ENCODE peak calls at places on chromosomes 4 and X, in eight cellular contexts. Q is T-cell; X is mucosa of gallbladder; E is naive thymus-derived CD4-positive, alpha-beta T cell; Z is mesenchymal stem cell; D is stimulated activated naive CD8-positive, alpha-beta T cell treated with anti-CD3 and anti-CD28 coated beads, Interleukin-15, Interleukin-2, amounts not matched to agents 100 U/mL and 50 U/mL, for 24 hours; P is ovary; R is smooth muscle cell of the brain vasculature. O is an unnamed sample.

GRCh38 chr4:108754327-108754726 is 8.5 kb downstream of the ETNPPL start:
- DNase-seq in Z (no peak), Q (no peak), E (no peak), D (no peak), P (no peak), R (no peak), X (no peak), O (no peak)

GRCh38 chr4:73208376-73208775 is 50.2 kb downstream of the ANKRD17 start:
- DNase-seq in Q (no peak), P (no peak), R (no peak), Z (peak), E (no peak), X (no peak), D (no peak), O (peak)

GRCh38 chrX:137423241-137423640 is 142.7 kb upstream of the ZIC3 start:
- DNase-seq in Z (no peak), X (no peak), E (no peak), R (no peak), D (no peak), Q (no peak), P (no peak), O (no peak)

GRCh38 chr4:72582853-72583252 is 13.8 kb upstream of the ADAMTS3 start:
- DNase-seq in X (no peak), P (no peak), E (no peak), Q (no peak), Z (no peak), D (no peak), R (no peak), O (no peak)

GRCh38 chr4:169231647-169232262 is 39.0 kb downstream of the SH3RF1 start:
- DNase-seq in Z (no peak), P (no peak), E (no peak), Q (no peak), R (no peak), D (no peak), X (no peak), O (peak)

GRCh38 chrX:108735087-108735679 is 1.2 kb downstream of the IRS4 start:
- DNase-seq in Z (no peak), E (no peak), X (no peak), D (no peak), R (no peak), Q (no peak), P (peak), O (no peak)

GRCh38 chrX:82125103-82125502 is 923.2 kb downstream of the SH3BGRL start:
- DNase-seq in E (no peak), Q (no peak), Z (no peak), R (no peak), X (no peak), D (no peak), P (no peak), O (no peak)

GRCh38 chr4:45770958-45771357 is 352.9 kb downstream of the GABRG1 start:
- DNase-seq in X (no peak), D (no peak), E (no peak), Z (no peak), Q (no peak), P (no peak), R (no peak), O (no peak)

GRCh38 chr4:103272174-103272573 is 74.0 kb upstream of the CENPE start:
- DNase-seq in Z (no peak), R (no peak), P (no peak), E (no peak), D (no peak), X (no peak), Q (no peak), O (no peak)

GRCh38 chr4:37763831-37764230 is 62.7 kb upstream of the PGM2 start:
- DNase-seq in D (no peak), Z (peak), X (no peak), Q (no peak), P (no peak), R (no peak), E (no peak), O (no peak)

GRCh38 chr4:126678608-126679007 is 954.1 kb upstream of the INTU start:
- DNase-seq in Z (no peak), E (no peak), D (no peak), P (no peak), Q (no peak), X (no peak), R (no peak), O (no peak)

GRCh38 chrX:68829594-68830485 is 1.0 kb downstream of the EFNB1 start:
- DNase-seq in D (peak), R (no peak), E (no peak), Q (peak), Z (peak), P (no peak), X (peak), O (no peak)

GRCh38 chr4:87375719-87376291 is 15.2 kb downstream of the HSD17B11 start:
- DNase-seq in D (no peak), R (peak), E (peak), Z (peak), X (peak), Q (no peak), P (peak), O (peak)

GRCh38 chr4:40087799-40088366 is 31.2 kb downstream of the N4BP2 start:
- DNase-seq in Q (no peak), E (no peak), X (no peak), P (no peak), R (no peak), Z (no peak), D (no peak), O (no peak)

GRCh38 chrX:45803383-45803921 is 602.8 kb upstream of the DIPK2B start:
- DNase-seq in D (peak), R (no peak), Q (no peak), Z (peak), P (no peak), X (no peak), E (no peak), O (peak)

GRCh38 chr4:184345573-184345922 is 127.9 kb upstream of the ENPP6 start:
- DNase-seq in P (no peak), Z (peak), R (no peak), Q (no peak), X (peak), E (no peak), D (no peak), O (no peak)

GRCh38 chr4:152709675-152710438 is 30.1 kb upstream of the TMEM154 start:
- DNase-seq in Q (no peak), D (no peak), R (no peak), E (no peak), Z (no peak), P (no peak), X (no peak), O (peak)

GRCh38 chr4:99645638-99646037 is 12.0 kb downstream of the C4orf54 start:
- DNase-seq in Q (no peak), D (no peak), R (no peak), E (no peak), P (no peak), X (no peak), Z (no peak), O (no peak)

GRCh38 chr4:25936696-25937095 is 22.7 kb downstream of the SMIM20 start:
- DNase-seq in E (no peak), Z (no peak), Q (no peak), P (no peak), X (no peak), R (no peak), D (no peak), O (no peak)

GRCh38 chr4:11189756-11190155 is 238.9 kb downstream of the HS3ST1 start:
- DNase-seq in D (no peak), P (no peak), X (no peak), E (no peak), Q (no peak), Z (no peak), R (no peak), O (no peak)

GRCh38 chrX:148784859-148785655 is 284.6 kb downstream of the AFF2 start:
- DNase-seq in P (no peak), X (no peak), Q (no peak), D (no peak), R (no peak), E (no peak), Z (no peak), O (no peak)

GRCh38 chr4:118954246-118954645 is 65.6 kb downstream of the SYNPO2 start:
- DNase-seq in E (no peak), X (no peak), Q (no peak), R (no peak), P (no peak), D (no peak), Z (peak), O (no peak)

GRCh38 chr4:35189988-35190613 is 1054.2 kb downstream of the ARAP2 start:
- DNase-seq in R (no peak), X (no peak), Z (no peak), D (no peak), E (no peak), Q (no peak), P (no peak), O (no peak)

GRCh38 chr4:104395219-104395618 is 99.5 kb downstream of the CXXC4 start:
- DNase-seq in P (no peak), E (no peak), D (no peak), Z (peak), X (no peak), Q (no peak), R (no peak), O (no peak)

GRCh38 chr4:78779280-78779679 is 3.1 kb downstream of the BMP2K start:
- DNase-seq in E (no peak), P (no peak), Q (no peak), Z (peak), X (no peak), R (no peak), D (no peak), O (no peak)

O was measured in mammary epithelial cell.